ENCODE peak calls at places on chromosomes 7 and 10, in nine cellular contexts. One of them, this sample, is unnamed.

GRCh38 chr10:117132751-117133231 is 5.3 kb downstream of the VAX1 start:
- DNase-seq in A549: no peak
- DNase-seq in left lung: no peak
- DNase-seq in MM.1S: no peak
- DNase-seq in fibroblast of lung: no peak
- DNase-seq in nephron progenitor cell: peak; percentile 31
- DNase-seq in cardiac muscle cell: no peak
- DNase-seq in GM06990: no peak
- DNase-seq in fibroblast of mammary gland: no peak
- DNase-seq in this sample: peak; percentile 57

GRCh38 chr10:107492389-107492788 is 327.9 kb upstream of the SORCS1 start:
- DNase-seq in MM.1S: no peak
- DNase-seq in A549: no peak
- DNase-seq in fibroblast of lung: no peak
- DNase-seq in nephron progenitor cell: no peak
- DNase-seq in GM06990: no peak
- DNase-seq in left lung: no peak
- DNase-seq in fibroblast of mammary gland: no peak
- DNase-seq in cardiac muscle cell: no peak
- DNase-seq in this sample: no peak

GRCh38 chr10:59098387-59098786 is 78.1 kb upstream of the PHYHIPL start:
- DNase-seq in MM.1S: no peak
- DNase-seq in nephron progenitor cell: no peak
- DNase-seq in left lung: no peak
- DNase-seq in fibroblast of mammary gland: peak; percentile 91
- DNase-seq in cardiac muscle cell: peak; percentile 74
- DNase-seq in GM06990: no peak
- DNase-seq in A549: no peak
- DNase-seq in fibroblast of lung: peak; percentile 67
- DNase-seq in this sample: no peak

GRCh38 chr7:3431306-3431705 is 130.3 kb downstream of the SDK1 start:
- DNase-seq in MM.1S: no peak
- DNase-seq in GM06990: no peak
- DNase-seq in nephron progenitor cell: no peak
- DNase-seq in cardiac muscle cell: no peak
- DNase-seq in fibroblast of mammary gland: peak; percentile 37
- DNase-seq in A549: no peak
- DNase-seq in left lung: no peak
- DNase-seq in fibroblast of lung: peak; percentile 86
- DNase-seq in this sample: no peak

GRCh38 chr7:29278362-29279070 is 83.9 kb downstream of the CHN2 start:
- DNase-seq in MM.1S: no peak
- DNase-seq in nephron progenitor cell: no peak
- DNase-seq in left lung: no peak
- DNase-seq in A549: no peak
- DNase-seq in cardiac muscle cell: no peak
- DNase-seq in fibroblast of mammary gland: no peak
- DNase-seq in fibroblast of lung: no peak
- DNase-seq in GM06990: no peak
- DNase-seq in this sample: no peak

GRCh38 chr7:155291045-155291530 is 6.6 kb upstream of the INSIG1 start:
- DNase-seq in fibroblast of mammary gland: peak; percentile 87
- DNase-seq in GM06990: no peak
- DNase-seq in MM.1S: no peak
- DNase-seq in fibroblast of lung: peak; percentile 57
- DNase-seq in A549: peak; percentile 70
- DNase-seq in nephron progenitor cell: no peak
- DNase-seq in cardiac muscle cell: peak; percentile 17
- DNase-seq in left lung: peak; percentile 86
- DNase-seq in this sample: no peak

GRCh38 chr10:25018703-25019102 is 2.3 kb downstream of the THNSL1 start:
- DNase-seq in MM.1S: no peak
- DNase-seq in fibroblast of lung: no peak
- DNase-seq in fibroblast of mammary gland: no peak
- DNase-seq in left lung: no peak
- DNase-seq in GM06990: no peak
- DNase-seq in A549: no peak
- DNase-seq in nephron progenitor cell: no peak
- DNase-seq in cardiac muscle cell: no peak
- DNase-seq in this sample: no peak

GRCh38 chr7:143882020-143882610 is 19.9 kb downstream of the TCAF1 start:
- DNase-seq in left lung: peak; percentile 59
- DNase-seq in GM06990: no peak
- DNase-seq in nephron progenitor cell: peak; percentile 70
- DNase-seq in cardiac muscle cell: peak; percentile 91
- DNase-seq in MM.1S: no peak
- DNase-seq in fibroblast of mammary gland: peak; percentile 64
- DNase-seq in A549: no peak
- DNase-seq in fibroblast of lung: peak; percentile 68
- DNase-seq in this sample: no peak

GRCh38 chr7:46775776-46776175 is 806.1 kb downstream of the TNS3 start:
- DNase-seq in cardiac muscle cell: no peak
- DNase-seq in fibroblast of mammary gland: no peak
- DNase-seq in MM.1S: no peak
- DNase-seq in left lung: no peak
- DNase-seq in GM06990: no peak
- DNase-seq in A549: no peak
- DNase-seq in fibroblast of lung: no peak
- DNase-seq in nephron progenitor cell: no peak
- DNase-seq in this sample: no peak

GRCh38 chr10:113454341-113455061 is 98.4 kb upstream of the HABP2 start:
- DNase-seq in MM.1S: peak; percentile 43
- DNase-seq in fibroblast of mammary gland: peak; percentile 45
- DNase-seq in left lung: no peak
- DNase-seq in fibroblast of lung: peak; percentile 16
- DNase-seq in A549: peak; percentile 65
- DNase-seq in nephron progenitor cell: peak; percentile 61
- DNase-seq in GM06990: peak; percentile 10
- DNase-seq in cardiac muscle cell: peak; percentile 51
- DNase-seq in this sample: peak; percentile 59

GRCh38 chr7:139560678-139561077 is 37.2 kb downstream of the CLEC2L start:
- DNase-seq in nephron progenitor cell: no peak
- DNase-seq in GM06990: no peak
- DNase-seq in MM.1S: no peak
- DNase-seq in A549: no peak
- DNase-seq in left lung: no peak
- DNase-seq in fibroblast of mammary gland: no peak
- DNase-seq in cardiac muscle cell: no peak
- DNase-seq in fibroblast of lung: no peak
- DNase-seq in this sample: no peak

GRCh38 chr10:7464703-7465102 is 53.9 kb upstream of the SFMBT2 start:
- DNase-seq in left lung: no peak
- DNase-seq in fibroblast of mammary gland: peak; percentile 2
- DNase-seq in cardiac muscle cell: no peak
- DNase-seq in GM06990: no peak
- DNase-seq in nephron progenitor cell: no peak
- DNase-seq in A549: no peak
- DNase-seq in MM.1S: no peak
- DNase-seq in fibroblast of lung: no peak
- DNase-seq in this sample: no peak

GRCh38 chr10:78717200-78717599 is 351.6 kb upstream of the ZMIZ1 start:
- DNase-seq in A549: no peak
- DNase-seq in fibroblast of lung: peak; percentile 91
- DNase-seq in GM06990: no peak
- DNase-seq in MM.1S: no peak
- DNase-seq in left lung: no peak
- DNase-seq in fibroblast of mammary gland: peak; percentile 38
- DNase-seq in nephron progenitor cell: no peak
- DNase-seq in cardiac muscle cell: peak; percentile 42
- DNase-seq in this sample: no peak

GRCh38 chr7:141838581-141838980 is 2.7 kb downstream of the PRSS37 start:
- DNase-seq in A549: no peak
- DNase-seq in nephron progenitor cell: no peak
- DNase-seq in GM06990: no peak
- DNase-seq in fibroblast of lung: no peak
- DNase-seq in MM.1S: no peak
- DNase-seq in cardiac muscle cell: no peak
- DNase-seq in fibroblast of mammary gland: no peak
- DNase-seq in left lung: no peak
- DNase-seq in this sample: no peak

GRCh38 chr10:68224810-68225209 is 7.1 kb downstream of the ATOH7 start:
- DNase-seq in left lung: no peak
- DNase-seq in cardiac muscle cell: no peak
- DNase-seq in MM.1S: no peak
- DNase-seq in fibroblast of lung: peak; percentile 10
- DNase-seq in fibroblast of mammary gland: peak; percentile 41
- DNase-seq in A549: no peak
- DNase-seq in GM06990: no peak
- DNase-seq in nephron progenitor cell: no peak
- DNase-seq in this sample: no peak

GRCh38 chr10:6563720-6564119 is 16.4 kb downstream of the PRKCQ start:
- DNase-seq in left lung: no peak
- DNase-seq in MM.1S: no peak
- DNase-seq in fibroblast of mammary gland: no peak
- DNase-seq in GM06990: no peak
- DNase-seq in cardiac muscle cell: no peak
- DNase-seq in nephron progenitor cell: no peak
- DNase-seq in fibroblast of lung: no peak
- DNase-seq in A549: no peak
- DNase-seq in this sample: no peak

GRCh38 chr10:69869291-69869841 is 67.7 kb downstream of the COL13A1 start:
- DNase-seq in fibroblast of mammary gland: peak; percentile 90
- DNase-seq in A549: no peak
- DNase-seq in left lung: no peak
- DNase-seq in cardiac muscle cell: peak; percentile 67
- DNase-seq in fibroblast of lung: peak; percentile 81
- DNase-seq in MM.1S: no peak
- DNase-seq in GM06990: no peak
- DNase-seq in nephron progenitor cell: no peak
- DNase-seq in this sample: peak; percentile 24

GRCh38 chr10:127196227-127196954 is at the start of gene INSYN2A:
- DNase-seq in A549: peak; percentile 43
- DNase-seq in cardiac muscle cell: peak; percentile 65
- DNase-seq in GM06990: no peak
- DNase-seq in MM.1S: no peak
- DNase-seq in fibroblast of lung: peak; percentile 65
- DNase-seq in fibroblast of mammary gland: peak; percentile 52
- DNase-seq in nephron progenitor cell: peak; percentile 72
- DNase-seq in left lung: no peak
- DNase-seq in this sample: peak; percentile 73

GRCh38 chr10:119447421-119447820 is 95.1 kb downstream of the RGS10 start:
- DNase-seq in GM06990: no peak
- DNase-seq in fibroblast of lung: no peak
- DNase-seq in left lung: no peak
- DNase-seq in MM.1S: no peak
- DNase-seq in nephron progenitor cell: no peak
- DNase-seq in fibroblast of mammary gland: no peak
- DNase-seq in A549: no peak
- DNase-seq in cardiac muscle cell: no peak
- DNase-seq in this sample: no peak

GRCh38 chr10:22500567-22501369 is 155.5 kb downstream of the SPAG6 start:
- DNase-seq in GM06990: no peak
- DNase-seq in nephron progenitor cell: no peak
- DNase-seq in cardiac muscle cell: peak; percentile 31
- DNase-seq in MM.1S: no peak
- DNase-seq in left lung: no peak
- DNase-seq in fibroblast of mammary gland: no peak
- DNase-seq in A549: no peak
- DNase-seq in fibroblast of lung: no peak
- DNase-seq in this sample: no peak
- TF ChIP-seq CTCF in GM06990: no peak
- TF ChIP-seq CTCF in nephron progenitor cell: no peak
- TF ChIP-seq CTCF in cardiac muscle cell: no peak
- TF ChIP-seq CTCF in MM.1S: no peak
- TF ChIP-seq CTCF in left lung: no peak
- TF ChIP-seq CTCF in fibroblast of mammary gland: no peak
- TF ChIP-seq CTCF in A549: no peak
- TF ChIP-seq CTCF in fibroblast of lung: no peak
- TF ChIP-seq CTCF in this sample: no peak

GRCh38 chr7:86814980-86815379 is 171.3 kb downstream of the GRM3 start:
- DNase-seq in left lung: no peak
- DNase-seq in cardiac muscle cell: peak; percentile 6
- DNase-seq in fibroblast of lung: no peak
- DNase-seq in MM.1S: peak; percentile 28
- DNase-seq in A549: no peak
- DNase-seq in GM06990: no peak
- DNase-seq in nephron progenitor cell: peak; percentile 11
- DNase-seq in fibroblast of mammary gland: peak; percentile 7
- DNase-seq in this sample: peak; percentile 28
- TF ChIP-seq CTCF in left lung: no peak
- TF ChIP-seq CTCF in cardiac muscle cell: peak; percentile 31
- TF ChIP-seq CTCF in fibroblast of lung: peak; percentile 20
- TF ChIP-seq CTCF in MM.1S: peak; percentile 72
- TF ChIP-seq CTCF in A549: peak; percentile 32
- TF ChIP-seq CTCF in GM06990: peak; percentile 69
- TF ChIP-seq CTCF in nephron progenitor cell: peak; percentile 63
- TF ChIP-seq CTCF in fibroblast of mammary gland: peak; percentile 30
- TF ChIP-seq CTCF in this sample: peak; percentile 63

DNA sequence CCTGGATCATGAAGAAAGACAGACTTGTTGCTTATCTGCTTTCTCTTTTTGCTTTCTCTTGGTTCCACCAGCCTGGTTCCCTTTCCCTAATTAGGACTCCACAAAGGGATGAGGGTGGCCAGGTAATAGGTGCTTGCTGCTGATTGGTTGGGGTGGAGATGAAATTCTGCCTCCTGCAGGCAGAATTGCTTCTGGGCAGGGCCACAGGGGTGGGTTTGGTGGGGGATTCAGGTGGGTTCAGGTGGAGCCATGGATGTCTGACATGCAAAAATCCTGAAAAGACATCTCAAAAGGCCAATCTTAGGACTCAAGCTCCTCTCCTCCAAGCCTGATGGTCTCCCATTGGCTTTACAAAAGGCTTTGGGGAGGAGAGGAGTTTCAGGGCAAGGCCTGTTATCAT is 25.4 kb upstream of the ACHE start:
- DNase-seq in cardiac muscle cell: no peak
- DNase-seq in A549: no peak
- DNase-seq in left lung: no peak
- DNase-seq in MM.1S: no peak
- DNase-seq in GM06990: no peak
- DNase-seq in fibroblast of lung: no peak
- DNase-seq in nephron progenitor cell: no peak
- DNase-seq in fibroblast of mammary gland: no peak
- DNase-seq in this sample: no peak
- TF ChIP-seq CTCF in cardiac muscle cell: no peak
- TF ChIP-seq CTCF in A549: no peak
- TF ChIP-seq CTCF in left lung: no peak
- TF ChIP-seq CTCF in MM.1S: no peak
- TF ChIP-seq CTCF in GM06990: no peak
- TF ChIP-seq CTCF in fibroblast of lung: no peak
- TF ChIP-seq CTCF in nephron progenitor cell: no peak
- TF ChIP-seq CTCF in fibroblast of mammary gland: no peak
- TF ChIP-seq CTCF in this sample: no peak

DNA sequence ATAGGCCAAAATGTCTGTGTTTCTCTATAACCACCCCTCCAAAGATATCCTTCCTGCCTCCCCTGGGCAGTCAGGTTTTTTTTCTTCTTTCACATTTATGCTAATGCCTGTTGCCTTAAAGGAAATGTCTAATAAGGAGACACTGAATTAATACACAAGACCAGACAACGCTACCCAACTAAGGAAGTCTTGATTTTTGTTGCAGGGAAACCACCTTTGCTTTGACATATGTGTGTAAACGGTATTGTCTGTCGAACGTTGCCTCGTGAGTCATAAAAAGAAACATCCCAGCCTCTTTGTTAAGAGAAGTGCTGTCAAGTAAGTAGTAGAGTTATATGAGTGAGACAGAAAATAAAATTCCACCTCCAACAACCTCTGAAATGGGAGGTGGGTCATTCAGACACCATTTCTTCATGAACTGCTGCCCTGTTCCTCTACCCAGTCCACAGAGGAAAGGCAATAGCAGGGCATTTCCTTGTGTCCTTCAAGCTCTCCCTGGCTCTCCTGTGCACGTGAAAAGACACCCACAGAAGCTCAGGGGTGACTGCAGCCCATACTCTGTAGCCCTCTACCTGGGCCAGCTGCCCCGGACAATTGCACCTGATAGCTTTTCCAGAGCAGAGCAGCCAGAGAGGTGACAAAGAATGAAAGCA is 10.2 kb downstream of the ST8SIA6 start:
- DNase-seq in MM.1S: no peak
- DNase-seq in A549: no peak
- DNase-seq in cardiac muscle cell: no peak
- DNase-seq in nephron progenitor cell: no peak
- DNase-seq in left lung: no peak
- DNase-seq in fibroblast of lung: peak; percentile 17
- DNase-seq in GM06990: no peak
- DNase-seq in fibroblast of mammary gland: no peak
- DNase-seq in this sample: no peak
- TF ChIP-seq CTCF in MM.1S: no peak
- TF ChIP-seq CTCF in A549: no peak
- TF ChIP-seq CTCF in cardiac muscle cell: no peak
- TF ChIP-seq CTCF in nephron progenitor cell: no peak
- TF ChIP-seq CTCF in left lung: no peak
- TF ChIP-seq CTCF in fibroblast of lung: no peak
- TF ChIP-seq CTCF in GM06990: no peak
- TF ChIP-seq CTCF in fibroblast of mammary gland: no peak
- TF ChIP-seq CTCF in this sample: no peak